ENCODE peak calls at places on chromosome 17, in six cellular contexts. N, D, E, V, O and S are unnamed samples.

GRCh38 chr17:77117415-77117814 is 23.4 kb upstream of the SEC14L1 start:
- DNase-seq in D (no peak), O (no peak), N (no peak), E (no peak), V (peak), S (no peak)

GRCh38 chr17:68200689-68201424 is 47.0 kb upstream of the AMZ2 start:
- DNase-seq in O (peak), N (peak), V (peak), D (peak), E (peak), S (peak)

GRCh38 chr17:40516581-40517285 is 15.3 kb upstream of the TNS4 start:
- DNase-seq in O (peak), D (peak), V (no peak), N (peak), E (peak), S (no peak)

GRCh38 chr17:4950757-4951204 is at the start of gene ENO3:
- DNase-seq in O (no peak), V (no peak), N (no peak), E (no peak), D (no peak), S (no peak)

GRCh38 chr17:13490906-13491502 is 110.7 kb downstream of the HS3ST3A1 start:
- DNase-seq in E (no peak), N (no peak), O (no peak), V (no peak), D (no peak), S (no peak)

GRCh38 chr17:55722742-55723487 is at the start of gene TMEM100:
- DNase-seq in V (peak), E (no peak), N (no peak), O (no peak), D (no peak), S (peak)

GRCh38 chr17:42399121-42399520 is 10.9 kb upstream of the STAT3 start:
- DNase-seq in N (no peak), V (no peak), D (no peak), E (no peak), O (no peak), S (no peak)

GRCh38 chr17:44235583-44235936 is 16.1 kb upstream of the UBTF start:
- DNase-seq in N (no peak), V (no peak), D (no peak), E (no peak), O (no peak), S (no peak)

GRCh38 chr17:43411820-43412529 is 13.2 kb downstream of the ARL4D start:
- DNase-seq in O (no peak), D (no peak), E (no peak), N (no peak), V (no peak), S (no peak)

GRCh38 chr17:76553163-76553908 is 13.5 kb downstream of the PRCD start:
- DNase-seq in O (no peak), V (no peak), E (no peak), N (no peak), D (no peak), S (no peak)

GRCh38 chr17:29732613-29733012 is 109.9 kb upstream of the CORO6 start:
- DNase-seq in N (no peak), D (no peak), V (no peak), O (no peak), E (no peak), S (no peak)

GRCh38 chr17:20063665-20064648 is 54.8 kb downstream of the SPECC1 start:
- DNase-seq in E (no peak), O (peak), D (no peak), N (no peak), V (peak), S (peak)

GRCh38 chr17:48868916-48869500 is 23.6 kb upstream of the ATP5MC1 start:
- DNase-seq in D (no peak), O (no peak), V (no peak), E (no peak), N (no peak), S (no peak)

GRCh38 chr17:65218261-65218660 is 81.1 kb downstream of the RGS9 start:
- DNase-seq in O (no peak), E (no peak), N (no peak), D (no peak), V (no peak), S (no peak)

GRCh38 chr17:30187528-30187927 is 48.0 kb downstream of the SLC6A4 start:
- DNase-seq in E (no peak), O (no peak), D (no peak), V (no peak), N (no peak), S (no peak)

GRCh38 chr17:75082683-75083082 is 5.1 kb upstream of the SLC16A5 start:
- DNase-seq in E (no peak), V (no peak), N (no peak), O (no peak), D (no peak), S (no peak)

GRCh38 chr17:49516190-49516589 is 21.1 kb downstream of the NGFR start:
- DNase-seq in D (no peak), N (no peak), E (no peak), O (no peak), V (no peak), S (no peak)

GRCh38 chr17:64176556-64176955 is 46.6 kb upstream of the ERN1 start:
- DNase-seq in N (no peak), E (no peak), D (no peak), V (no peak), O (no peak), S (no peak)

GRCh38 chr17:16026895-16027294 is 27.3 kb downstream of the TTC19 start:
- DNase-seq in D (no peak), N (no peak), E (no peak), V (no peak), O (no peak), S (no peak)

GRCh38 chr17:73318861-73319260 is 7.1 kb upstream of the CDC42EP4 start:
- DNase-seq in O (no peak), E (no peak), V (no peak), N (no peak), D (no peak), S (no peak)

GRCh38 chr17:75317671-75318070 is 28.4 kb upstream of the SLC25A19 start:
- DNase-seq in D (no peak), O (no peak), E (no peak), V (no peak), N (no peak), S (no peak)

GRCh38 chr17:9443811-9444210 is 131.8 kb downstream of the STX8 start:
- DNase-seq in V (no peak), D (no peak), O (no peak), E (no peak), N (no peak), S (no peak)

GRCh38 chr17:78394209-78394608 is 15.8 kb downstream of the PGS1 start:
- DNase-seq in O (no peak), N (no peak), V (no peak), D (no peak), E (no peak), S (no peak)

GRCh38 chr17:27995554-27995953 is 46.9 kb upstream of the NLK start:
- DNase-seq in D (no peak), O (no peak), V (no peak), E (no peak), N (no peak), S (no peak)

GRCh38 chr17:61385869-61386245 is 13.8 kb upstream of the TBX2 start:
- DNase-seq in D (no peak), N (no peak), O (no peak), E (no peak), V (peak), S (no peak)